ENCODE peak calls at places on chromosomes 11 and 22, in six cellular contexts. A, U, S, T, W and L are unnamed samples.

GRCh38 chr22:37370306-37370979 is 56.8 kb downstream of the ELFN2 start:
- DNase-seq in W (no peak), T (no peak), U (no peak), S (no peak), A (no peak), L (no peak)

GRCh38 chr22:41621099-41621910 is at the start of gene XRCC6:
- DNase-seq in W (peak), T (peak), S (peak), U (peak), A (peak), L (peak)

GRCh38 chr11:33039274-33040126 is at the start of gene TCP11L1:
- DNase-seq in U (peak), S (peak), A (peak), W (peak), T (peak), L (peak)

GRCh38 chr22:19943665-19944026 is 2.0 kb upstream of the TXNRD2 start:
- DNase-seq in S (no peak), U (no peak), T (no peak), W (no peak), A (no peak), L (no peak)

GRCh38 chr11:93291146-93291545 is 39.4 kb upstream of the DEUP1 start:
- DNase-seq in A (no peak), U (no peak), S (no peak), T (no peak), W (no peak), L (no peak)

GRCh38 chr11:43738600-43739409 is 58.3 kb downstream of the HSD17B12 start:
- DNase-seq in A (peak), S (no peak), W (no peak), U (no peak), T (no peak), L (peak)

GRCh38 chr11:122751298-122752070 is 86.8 kb upstream of the CRTAM start:
- DNase-seq in U (no peak), A (no peak), S (no peak), T (no peak), W (no peak), L (peak)

GRCh38 chr11:69167916-69168691 is 12.4 kb downstream of the SMIM38 start:
- DNase-seq in T (no peak), A (no peak), W (no peak), U (no peak), S (peak), L (no peak)

GRCh38 chr11:130588471-130588870 is 140.0 kb downstream of the ADAMTS15 start:
- DNase-seq in S (no peak), W (no peak), U (no peak), A (no peak), T (no peak), L (no peak)

GRCh38 chr11:44623321-44623715 is 57.9 kb downstream of the CD82 start:
- DNase-seq in S (peak), A (no peak), W (no peak), T (no peak), U (no peak), L (peak)

GRCh38 chr11:103609117-103610066 is 427.0 kb upstream of the DDI1 start:
- DNase-seq in U (no peak), S (no peak), W (no peak), T (no peak), A (peak), L (peak)

GRCh38 chr11:71235719-71236118 is 16.7 kb downstream of the SHANK2 start:
- DNase-seq in W (no peak), A (no peak), T (no peak), S (no peak), U (no peak), L (no peak)

GRCh38 chr11:36231300-36231699 is 57.9 kb downstream of the COMMD9 start:
- DNase-seq in U (no peak), S (no peak), T (no peak), A (no peak), W (no peak), L (no peak)

GRCh38 chr11:19460718-19461405 is 220.1 kb upstream of the E2F8 start:
- DNase-seq in W (no peak), S (no peak), T (no peak), A (no peak), U (no peak), L (no peak)

GRCh38 chr11:285021-285893 is 3.7 kb upstream of the PGGHG start:
- DNase-seq in T (no peak), S (peak), W (peak), A (no peak), U (no peak), L (no peak)

GRCh38 chr11:114269498-114269897 is 26.7 kb upstream of the NNMT start:
- DNase-seq in A (no peak), U (no peak), S (no peak), T (no peak), W (no peak), L (no peak)

GRCh38 chr11:72816404-72816990 is 2.3 kb downstream of the ATG16L2 start:
- DNase-seq in T (no peak), U (no peak), W (no peak), S (no peak), A (no peak), L (no peak)

GRCh38 chr22:17918840-17919239 is 105.5 kb downstream of the MICAL3 start:
- DNase-seq in T (no peak), U (no peak), A (no peak), S (no peak), W (no peak), L (no peak)

GRCh38 chr11:119493712-119494111 is 70.7 kb upstream of the THY1 start:
- DNase-seq in U (no peak), A (no peak), T (no peak), S (no peak), W (peak), L (peak)

GRCh38 chr11:1162498-1163311 is 5.0 kb downstream of the MUC5AC start:
- DNase-seq in A (no peak), W (no peak), U (no peak), T (no peak), S (no peak), L (no peak)

GRCh38 chr11:86230921-86231320 is 13.6 kb upstream of the EED start:
- DNase-seq in A (no peak), T (no peak), S (no peak), U (no peak), W (no peak), L (no peak)

GRCh38 chr22:47274196-47274595 is 511.7 kb downstream of the TBC1D22A start:
- DNase-seq in A (no peak), S (peak), T (no peak), W (no peak), U (no peak), L (no peak)

GRCh38 chr11:44630511-44631210 is 65.2 kb downstream of the CD82 start:
- DNase-seq in T (no peak), W (no peak), S (peak), U (no peak), A (no peak), L (peak)

GRCh38 chr11:71931245-71931602 is 2.4 kb downstream of the RNF121 start:
- DNase-seq in S (no peak), U (no peak), T (no peak), W (no peak), A (no peak), L (no peak)

GRCh38 chr11:69545976-69546617 is 64.6 kb downstream of the LINC01488 start:
- DNase-seq in W (no peak), S (no peak), A (no peak), T (no peak), U (no peak), L (no peak)

GRCh38 chr11:3163241-3163981 is 1.7 kb downstream of the OSBPL5 start:
- DNase-seq in S (peak), U (no peak), A (no peak), T (no peak), W (no peak), L (no peak)